ENCODE peak calls at places on chromosomes 2 and 18, in eight cellular contexts. B is stimulated activated CD4-positive, alpha-beta T cell treated with anti-CD3 and anti-CD28 coated beads, Interleukin-1b, Interleukin-23, amount 100 ng/mL, for 1 hour; E is stimulated activated naive CD4-positive, alpha-beta T cell treated with Interleukin-2 at 50 U/mL for 16 hours; N is kidney tubule cell; K is ascending aorta; V is fibroblast of pulmonary artery; S is GF-D8; F is M059J. T is an unnamed sample.

GRCh38 chr2:168698959-168699358 is 103.5 kb upstream of the NOSTRIN start:
- DNase-seq in B (no peak), E (no peak), N (no peak), K (no peak), V (no peak), S (no peak), F (no peak), T (no peak)

GRCh38 chr18:77166523-77166922 is 33.9 kb upstream of the MBP start:
- DNase-seq in B (no peak), E (no peak), N (no peak), K (no peak), V (no peak), S (no peak), F (no peak), T (no peak)

GRCh38 chr2:233468746-233469110 is 97.9 kb downstream of the USP40 start:
- DNase-seq in B (no peak), E (no peak), N (no peak), K (no peak), V (no peak), S (no peak), F (no peak), T (peak)

GRCh38 chr18:9824474-9824832 is 61.3 kb upstream of the TXNDC2 start:
- DNase-seq in B (no peak), E (no peak), N (no peak), K (peak), V (peak), S (no peak), F (peak), T (no peak)

GRCh38 chr2:219469186-219469724 is 29.4 kb upstream of the GMPPA start:
- DNase-seq in B (no peak), E (no peak), N (peak), K (no peak), V (peak), S (no peak), F (peak), T (no peak)

GRCh38 chr18:63446266-63446665 is 24.0 kb upstream of the VPS4B start:
- DNase-seq in B (no peak), E (no peak), N (no peak), K (no peak), V (no peak), S (no peak), F (no peak), T (no peak)

GRCh38 chr2:37849908-37850307 is 75.2 kb upstream of the RMDN2 start:
- DNase-seq in B (no peak), E (no peak), N (no peak), K (no peak), V (no peak), S (no peak), F (no peak), T (no peak)

GRCh38 chr18:52288403-52289004 is 51.5 kb upstream of the DCC start:
- DNase-seq in B (no peak), E (no peak), N (peak), K (no peak), V (peak), S (no peak), F (no peak), T (no peak)

GRCh38 chr2:16330012-16330411 is 335.6 kb downstream of the CYRIA start:
- DNase-seq in B (no peak), E (no peak), N (no peak), K (no peak), V (no peak), S (no peak), F (no peak), T (no peak)

GRCh38 chr2:30627162-30627561 is 180.1 kb downstream of the CAPN13 start:
- DNase-seq in B (no peak), E (no peak), N (no peak), K (no peak), V (no peak), S (no peak), F (no peak), T (no peak)

GRCh38 chr2:43305537-43305936 is 79.1 kb upstream of the ZFP36L2 start:
- DNase-seq in B (no peak), E (no peak), N (no peak), K (peak), V (peak), S (no peak), F (peak), T (peak)

GRCh38 chr2:127733816-127734537 is 32.7 kb downstream of the SFT2D3 start:
- DNase-seq in B (no peak), E (no peak), N (peak), K (no peak), V (peak), S (no peak), F (no peak), T (no peak)

GRCh38 chr18:79681484-79682387 is 2.1 kb downstream of the CTDP1 start:
- DNase-seq in B (peak), E (peak), N (peak), K (no peak), V (no peak), S (peak), F (no peak), T (no peak)

GRCh38 chr2:236731767-236732580 is 162.3 kb downstream of the ACKR3 start:
- DNase-seq in B (no peak), E (no peak), N (peak), K (peak), V (peak), S (no peak), F (peak), T (peak)

GRCh38 chr2:158753561-158754302 is 41.4 kb upstream of the DAPL1 start:
- DNase-seq in B (no peak), E (no peak), N (peak), K (no peak), V (peak), S (peak), F (peak), T (no peak)

GRCh38 chr2:28381225-28382180 is 11.2 kb upstream of the FOSL2 start:
- DNase-seq in B (no peak), E (no peak), N (no peak), K (no peak), V (no peak), S (no peak), F (no peak), T (no peak)

GRCh38 chr2:6744037-6744436 is 121.7 kb downstream of the CMPK2 start:
- DNase-seq in B (no peak), E (no peak), N (no peak), K (no peak), V (no peak), S (no peak), F (no peak), T (no peak)

GRCh38 chr2:23347516-23348481 is 37.2 kb upstream of the KLHL29 start:
- DNase-seq in B (no peak), E (no peak), N (no peak), K (peak), V (no peak), S (no peak), F (no peak), T (no peak)

GRCh38 chr2:133992454-133992853 is 261.4 kb upstream of the MGAT5 start:
- DNase-seq in B (no peak), E (no peak), N (no peak), K (no peak), V (no peak), S (no peak), F (no peak), T (no peak)

GRCh38 chr18:50194623-50195532 is at the start of gene MYO5B:
- DNase-seq in B (no peak), E (peak), N (peak), K (no peak), V (no peak), S (no peak), F (peak), T (no peak)

GRCh38 chr18:9743200-9744016 is 35.3 kb downstream of the RAB31 start:
- DNase-seq in B (no peak), E (no peak), N (peak), K (peak), V (peak), S (peak), F (peak), T (no peak)

GRCh38 chr2:99729104-99729503 is 239.3 kb upstream of the REV1 start:
- DNase-seq in B (no peak), E (no peak), N (no peak), K (no peak), V (peak), S (no peak), F (peak), T (no peak)

GRCh38 chr2:11111811-11112425 is 43.3 kb upstream of the SLC66A3 start:
- DNase-seq in B (no peak), E (no peak), N (no peak), K (peak), V (no peak), S (no peak), F (peak), T (no peak)